ENCODE peak calls at places on chromosomes 13 and 19, in nine cellular contexts. E, W, I, J, S, U, F, K and Y are unnamed samples. For H3K9me3, the result is how much of the 10 kb centered on the place peaks cover.

GRCh38 chr19:46533085-46534081 is 37.7 kb upstream of the PNMA8B start:
- DNase-seq in I (no peak), K (no peak), E (no peak), J (no peak), S (no peak), W (no peak), F (no peak), U (no peak), Y (no peak)

GRCh38 chr13:76637651-76638111 is 248.5 kb downstream of the KCTD12 start:
- DNase-seq in F (no peak), K (no peak), E (peak), S (no peak), U (peak), W (no peak), J (no peak), I (no peak), Y (no peak)

GRCh38 chr13:36421447-36421846 is 10.8 kb upstream of the CCNA1 start:
- DNase-seq in F (no peak), W (no peak), U (peak), I (no peak), J (no peak), S (no peak), K (no peak), E (peak), Y (no peak)

GRCh38 chr19:48836089-48837017 is at the start of gene HSD17B14:
- DNase-seq in I (no peak), K (no peak), F (no peak), J (no peak), U (peak), S (no peak), E (peak), W (peak), Y (no peak)

GRCh38 chr13:54950546-54950945 is 1921.9 kb downstream of the OLFM4 start:
- DNase-seq in S (no peak), K (no peak), W (no peak), E (no peak), F (no peak), U (no peak), J (no peak), I (no peak), Y (no peak)

GRCh38 chr13:80235559-80236296 is 105.2 kb downstream of the SPRY2 start:
- DNase-seq in F (no peak), J (no peak), U (peak), E (peak), W (peak), I (no peak), K (peak), S (no peak), Y (no peak)

GRCh38 chr19:33797821-33798633 is 1.4 kb downstream of the KCTD15 start:
- DNase-seq in F (no peak), U (peak), I (peak), K (no peak), W (peak), S (no peak), J (no peak), E (peak), Y (peak)

GRCh38 chr13:20168396-20168795 is 7.5 kb upstream of the GJA3 start:
- DNase-seq in K (no peak), E (no peak), J (no peak), W (no peak), S (no peak), I (no peak), F (no peak), U (no peak), Y (no peak)

GRCh38 chr19:23071087-23071511 is 45.7 kb upstream of the ZNF730 start:
- DNase-seq in F (no peak), I (no peak), W (no peak), J (no peak), E (peak), U (peak), K (no peak), S (no peak), Y (peak)

GRCh38 chr13:91162180-91162579 is 185.3 kb upstream of the MIR17HG start:
- DNase-seq in S (no peak), E (no peak), J (no peak), K (no peak), W (no peak), I (no peak), F (no peak), U (no peak), Y (no peak)

GRCh38 chr13:31162151-31163008 is 676 bp upstream of the HSPH1 start:
- DNase-seq in S (peak), I (peak), U (peak), W (peak), J (peak), F (peak), K (peak), E (peak), Y (peak)

GRCh38 chr13:75495938-75496337 is 14.0 kb upstream of the TBC1D4 start:
- DNase-seq in F (no peak), I (no peak), E (peak), S (peak), U (peak), K (peak), W (no peak), J (no peak), Y (no peak)

GRCh38 chr13:51000576-51001260 is 91.1 kb downstream of the RNASEH2B start:
- DNase-seq in U (peak), S (peak), E (peak), J (no peak), W (no peak), F (no peak), I (no peak), K (no peak), Y (peak)

GRCh38 chr13:30016398-30016797 is 166.0 kb upstream of the UBL3 start:
- DNase-seq in F (no peak), S (no peak), U (no peak), K (no peak), J (no peak), E (no peak), W (no peak), I (no peak), Y (peak)

GRCh38 chr13:40389081-40389641 is 277.3 kb downstream of the FOXO1 start:
- DNase-seq in I (no peak), F (peak), J (no peak), E (no peak), S (no peak), K (no peak), U (no peak), W (no peak), Y (no peak)

GRCh38 chr13:44300895-44301638 is 72.6 kb upstream of the SERP2 start:
- DNase-seq in W (no peak), F (no peak), J (no peak), K (peak), S (no peak), I (peak), E (peak), U (peak), Y (peak)

DNA sequence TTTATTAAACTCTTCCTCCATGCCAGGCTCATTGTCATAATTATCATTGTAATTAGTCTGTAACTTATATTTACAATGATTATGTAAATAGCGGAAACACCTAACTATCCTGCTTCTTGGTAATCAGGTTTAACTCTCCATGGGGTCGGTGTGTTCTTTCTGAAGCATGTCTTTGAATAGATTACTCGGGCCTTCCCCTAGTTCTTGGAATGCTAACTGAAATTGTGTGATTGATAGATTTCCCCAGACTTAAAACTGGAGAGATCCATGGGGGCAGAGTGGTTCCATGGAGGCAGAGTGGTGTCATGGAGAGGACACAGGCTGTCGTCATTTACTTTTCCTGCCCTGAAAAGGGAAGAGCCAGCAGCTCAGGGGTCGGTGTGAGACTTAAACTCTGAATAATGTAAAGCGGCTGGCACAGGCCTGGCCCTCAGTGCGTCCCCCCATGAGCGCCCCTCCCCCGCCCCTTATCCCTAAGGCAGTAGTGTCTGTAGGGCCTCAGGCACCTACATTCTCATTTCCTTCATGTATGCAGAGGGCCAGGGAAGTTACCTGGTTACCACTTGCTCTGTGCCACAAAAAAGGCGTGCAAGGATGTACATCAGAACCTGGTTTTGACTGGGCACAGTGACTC is 225.1 kb downstream of the TM9SF2 start:
- DNase-seq in K (no peak), E (no peak), J (peak), F (no peak), W (no peak), I (no peak), U (no peak), S (no peak), Y (no peak)
- H3K4me3 ChIP-seq in K (no peak), E (no peak), J (no peak), F (no peak), W (no peak), I (no peak), U (no peak), S (no peak), Y (no peak)

GRCh38 chr19:19774354-19775033 is 41.6 kb upstream of the ZNF14 start:
- DNase-seq in K (no peak), I (no peak), E (no peak), U (no peak), J (no peak), F (no peak), W (no peak), S (no peak), Y (no peak)

GRCh38 chr19:19776206-19777008 is 43.5 kb upstream of the ZNF14 start:
- DNase-seq in J (peak), W (peak), U (peak), K (peak), S (peak), F (peak), I (peak), E (peak), Y (peak)

GRCh38 chr19:19778666-19779065 is 42.9 kb downstream of the ZNF506 start:
- DNase-seq in J (no peak), I (no peak), K (no peak), W (no peak), U (peak), E (no peak), F (no peak), S (no peak), Y (no peak)

GRCh38 chr19:19775891-19776205 is 42.9 kb upstream of the ZNF14 start:
- DNase-seq in I (no peak), K (no peak), F (peak), U (no peak), J (no peak), S (no peak), E (no peak), W (no peak), Y (peak)

DNA sequence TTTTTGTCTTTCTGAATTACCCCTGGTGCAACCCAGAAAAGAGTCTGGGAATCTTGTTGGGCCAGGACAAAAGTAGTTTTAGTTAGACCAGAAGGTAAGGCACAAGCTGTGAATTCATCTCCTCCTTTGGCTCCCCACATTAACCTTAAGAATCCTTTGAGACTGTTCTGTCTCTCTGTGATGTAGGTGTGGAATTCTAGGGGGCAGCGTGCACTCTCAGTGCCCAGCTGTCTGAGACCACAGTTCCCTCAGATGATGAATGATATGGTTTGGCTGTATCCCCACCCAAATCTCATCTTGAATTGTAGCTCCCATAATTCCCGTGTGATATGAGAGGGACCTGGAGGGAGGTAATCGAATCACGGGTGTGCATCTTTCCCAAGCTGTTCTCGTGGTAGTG is 43.9 kb downstream of the ZNF506 start:
- DNase-seq in J (no peak), U (no peak), F (no peak), K (no peak), W (no peak), E (no peak), S (no peak), I (no peak), Y (no peak)
- H3K27ac ChIP-seq in J (no peak), U (no peak), F (no peak), K (no peak), W (no peak), E (no peak), S (no peak), I (no peak), Y (no peak)

DNA sequence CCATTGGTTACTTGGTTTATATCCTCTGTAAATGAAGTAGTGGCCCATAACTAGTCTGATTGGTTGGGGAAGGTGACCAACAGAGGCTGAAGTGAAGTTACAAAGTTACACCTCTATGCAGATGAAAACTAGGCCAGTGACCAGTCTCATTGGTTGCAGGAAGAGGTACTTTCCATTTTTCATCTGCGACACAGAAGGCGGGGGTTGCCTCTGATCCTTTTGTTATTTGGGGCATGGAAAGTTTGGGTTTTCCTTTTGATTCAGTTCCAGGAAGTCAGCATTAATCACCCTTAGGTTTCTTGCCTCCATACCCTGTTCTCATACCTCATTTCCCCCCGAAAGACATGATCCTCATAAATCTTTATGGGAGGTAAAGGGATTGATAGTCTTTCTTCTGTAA is 20.2 kb downstream of the ZNF544 start:
- DNase-seq in S (no peak), J (no peak), E (no peak), W (no peak), F (no peak), K (no peak), U (no peak), I (no peak), Y (no peak)
- H3K9me3 ChIP-seq in S (half or more), J (half or more), E (half or more), W (half or more), F (half or more), K (half or more), U (under half), I (half or more), Y (half or more)

DNA sequence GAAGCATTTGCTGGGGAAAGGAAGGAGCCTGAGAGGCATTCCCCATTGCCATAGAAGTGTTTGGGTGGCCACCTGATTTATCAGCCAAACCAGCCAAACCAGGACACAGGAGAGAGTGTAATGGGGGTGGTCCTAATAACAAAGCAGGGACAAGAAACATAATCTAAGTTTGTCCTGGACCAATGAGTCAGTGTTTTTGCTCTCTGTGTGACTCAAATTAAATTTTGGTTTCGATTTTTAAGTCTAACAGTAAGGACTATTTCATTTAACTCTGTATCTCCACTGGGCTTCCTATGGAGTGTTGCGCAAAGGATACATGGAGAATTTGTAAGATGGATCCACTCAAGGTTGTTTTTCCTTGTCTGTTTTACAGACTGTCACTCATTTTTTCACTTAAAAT is 19.5 kb upstream of the TRPC4 start:
- DNase-seq in W (no peak), E (no peak), U (peak), I (no peak), F (no peak), S (no peak), J (no peak), K (peak), Y (no peak)
- H3K4me3 ChIP-seq in W (no peak), E (no peak), U (no peak), I (no peak), F (no peak), S (no peak), J (no peak), K (no peak), Y (no peak)

GRCh38 chr19:58304748-58305064 is 471 bp upstream of the ERVK3-1 start:
- DNase-seq in I (no peak), W (no peak), U (no peak), J (no peak), F (no peak), E (no peak), K (no peak), S (no peak), Y (no peak)
- H3K27ac ChIP-seq in I (no peak), W (peak), U (peak), J (peak), F (peak), E (peak), K (no peak), S (peak), Y (peak)

DNA sequence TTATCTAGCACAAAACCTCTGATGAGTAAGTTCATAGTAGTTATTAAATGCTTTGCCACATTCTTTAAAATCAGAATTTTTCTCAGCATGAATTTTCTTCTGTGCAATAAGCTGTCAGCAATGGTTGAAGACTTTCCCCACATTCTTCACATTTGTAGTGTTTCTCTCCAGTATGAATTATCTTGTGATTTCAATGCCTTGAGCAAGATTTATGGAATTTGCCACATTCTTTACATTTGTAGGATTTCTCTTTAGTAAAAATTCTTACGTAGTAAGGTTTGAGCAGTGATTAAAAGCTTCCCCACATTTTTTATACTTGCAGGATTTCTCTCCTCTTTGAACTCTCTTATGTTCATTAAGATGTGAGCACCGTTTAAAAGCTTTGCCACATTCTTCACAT is 33.6 kb downstream of the ZNF682 start:
- DNase-seq in W (no peak), K (no peak), S (no peak), J (no peak), E (no peak), I (no peak), F (no peak), U (no peak), Y (no peak)
- H3K9me3 ChIP-seq in W (half or more), K (under half), S (under half), J (under half), E (half or more), I (half or more), F (under half), U (under half), Y (under half)